ENCODE peak calls at places on chromosomes 12 and 14, in four cellular contexts. B is GM12878, X is HepG2, F is H1. T is an unnamed sample.

GRCh38 chr14:26808407-26808806 is 210.6 kb upstream of the NOVA1 start:
- DNase-seq in B (no peak), X (no peak), F (no peak), T (no peak)

GRCh38 chr12:110577717-110578521 is 5.2 kb downstream of the PPTC7 start:
- DNase-seq in B (peak; percentile 84), X (no peak), F (no peak), T (no peak)

GRCh38 chr14:91961297-91962220 is 14.1 kb upstream of the FBLN5 start:
- DNase-seq in B (no peak), X (no peak), F (no peak), T (no peak)

GRCh38 chr12:12456637-12457036 is 99.8 kb downstream of the BORCS5 start:
- DNase-seq in B (no peak), X (no peak), F (no peak), T (no peak)

GRCh38 chr12:87155616-87156015 is 873.6 kb downstream of the C12orf50 start:
- DNase-seq in B (no peak), X (no peak), F (no peak), T (no peak)

GRCh38 chr14:30005114-30005698 is 77.6 kb upstream of the PRKD1 start:
- DNase-seq in B (no peak), X (peak; percentile 62), F (no peak), T (peak; percentile 18)

GRCh38 chr14:45526715-45527549 is 273.9 kb upstream of the MIS18BP1 start:
- DNase-seq in B (peak; percentile 1), X (peak; percentile 63), F (peak; percentile 73), T (peak; percentile 48)

GRCh38 chr14:22824711-22825359 is 4.9 kb upstream of the MRPL52 start:
- DNase-seq in B (no peak), X (peak; percentile 85), F (no peak), T (no peak)

GRCh38 chr12:32558941-32559340 is 120.2 kb upstream of the DNM1L start:
- DNase-seq in B (peak; percentile 66), X (no peak), F (no peak), T (no peak)

GRCh38 chr12:38544357-38545066 is 227.9 kb downstream of the ALG10B start:
- DNase-seq in B (no peak), X (no peak), F (peak; percentile 58), T (peak; percentile 35)

GRCh38 chr14:74038015-74038859 is 19.1 kb downstream of the BBOF1 start:
- DNase-seq in B (no peak), X (peak; percentile 67), F (no peak), T (peak; percentile 8)

GRCh38 chr12:108821407-108822397 is 35.7 kb downstream of the SSH1 start:
- DNase-seq in B (no peak), X (no peak), F (no peak), T (no peak)

GRCh38 chr12:31322651-31323248 is 3.2 kb downstream of the SINHCAF start:
- DNase-seq in B (no peak), X (no peak), F (peak; percentile 17), T (peak; percentile 50)

GRCh38 chr12:130709151-130710000 is 6.7 kb downstream of the RIMBP2 start:
- DNase-seq in B (no peak), X (no peak), F (peak; percentile 44), T (no peak)

GRCh38 chr14:50399251-50400032 is 2.8 kb upstream of the CDKL1 start:
- DNase-seq in B (no peak), X (no peak), F (no peak), T (no peak)

GRCh38 chr12:113097716-113098427 is 37.7 kb downstream of the RASAL1 start:
- DNase-seq in B (no peak), X (no peak), F (peak; percentile 73), T (no peak)

GRCh38 chr14:76227450-76228050 is 75.8 kb downstream of the GPATCH2L start:
- DNase-seq in B (no peak), X (no peak), F (no peak), T (no peak)

GRCh38 chr14:58141893-58142292 is 10.1 kb downstream of the ARMH4 start:
- DNase-seq in B (no peak), X (no peak), F (no peak), T (no peak)

GRCh38 chr14:84282618-84283017 is 1247.3 kb upstream of the FLRT2 start:
- DNase-seq in B (no peak), X (no peak), F (no peak), T (no peak)
- H3K4me3 ChIP-seq in B (no peak overlapping the region), X (no peak overlapping the region), F (no peak overlapping the region), T (no peak overlapping the region)

GRCh38 chr12:34343766-34344165 is 321.5 kb downstream of the ALG10 start:
- DNase-seq in B (no peak), X (no peak), F (no peak), T (no peak)
- H3K9me3 ChIP-seq in B (no peaks in the 10 kb centered on the region), X (no peaks in the 10 kb centered on the region), F (peaks cover 40% of the 10 kb centered on the region), T (no peaks in the 10 kb centered on the region)

DNA sequence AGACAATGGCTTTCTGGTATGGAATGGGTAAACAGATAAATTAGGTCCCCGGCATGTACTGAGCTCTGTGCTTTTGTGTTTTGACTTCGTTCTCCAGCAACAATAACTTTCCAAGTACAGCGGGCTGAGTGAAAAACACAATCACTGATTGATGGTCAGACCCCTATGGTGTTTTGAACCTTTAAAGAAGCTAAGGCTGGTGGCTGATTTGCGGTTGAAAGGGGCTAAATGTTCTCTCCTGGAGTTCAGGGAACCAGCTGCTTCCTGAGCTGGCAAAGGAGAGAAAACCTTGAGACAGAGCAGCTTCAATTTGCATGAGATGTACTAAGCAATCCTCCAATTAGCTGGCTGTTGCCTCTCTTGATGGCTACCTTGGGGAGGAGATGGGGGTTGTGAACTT is 546.7 kb upstream of the SEL1L start:
- DNase-seq in B (no peak), X (no peak), F (peak; percentile 48), T (peak; percentile 79)
- TF ChIP-seq SUZ12 in B (no peak), X (no peak), F (no peak), T (no peak)

GRCh38 chr14:103819503-103820307 is 27.7 kb downstream of the PPP1R13B start:
- DNase-seq in B (no peak), X (peak; percentile 63), F (peak; percentile 52), T (peak; percentile 32)
- H3K4me3 ChIP-seq in B (peak overlapping the region; percentile 43), X (peak overlapping the region; percentile 8), F (no peak overlapping the region), T (no peak overlapping the region)

GRCh38 chr12:114407034-114407420 is 1.1 kb upstream of the TBX5 start:
- DNase-seq in B (no peak), X (no peak), F (no peak), T (no peak)

GRCh38 chr12:114406326-114407033 is 536 bp upstream of the TBX5 start:
- DNase-seq in B (no peak), X (no peak), F (no peak), T (no peak)

GRCh38 chr12:114404451-114405198 is 1.3 kb downstream of the TBX5 start:
- DNase-seq in B (no peak), X (no peak), F (no peak), T (no peak)

GRCh38 chr12:114405199-114405448 is 820 bp downstream of the TBX5 start:
- DNase-seq in B (no peak), X (no peak), F (no peak), T (no peak)

GRCh38 chr12:114405449-114406271 is at the start of gene TBX5:
- DNase-seq in B (no peak), X (no peak), F (no peak), T (no peak)
- H3K9me3 ChIP-seq in B (no peaks in the 10 kb centered on the region), X (no peaks in the 10 kb centered on the region), F (no peaks in the 10 kb centered on the region), T (no peaks in the 10 kb centered on the region)

DNA sequence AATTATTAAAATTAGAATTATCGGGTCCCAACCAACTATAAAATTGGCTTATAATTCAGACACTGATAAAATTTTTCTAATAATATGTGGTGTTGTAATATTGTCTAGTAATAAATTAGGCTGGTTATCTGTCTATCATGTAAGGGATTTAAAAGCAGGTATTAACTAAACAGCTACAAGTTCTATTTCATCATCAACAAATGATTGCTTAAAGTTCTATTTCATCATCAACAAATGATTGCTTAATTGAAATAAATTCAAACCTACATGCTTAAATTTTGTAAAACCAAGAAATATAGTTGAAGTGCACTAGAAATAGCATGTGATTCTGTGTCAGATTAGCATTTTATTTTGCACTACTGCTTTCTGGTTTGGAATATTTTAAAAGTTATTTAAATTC is 34.1 kb downstream of the SLCO1A2 start:
- DNase-seq in B (no peak), X (no peak), F (no peak), T (no peak)
- TF ChIP-seq SUZ12 in B (no peak), X (no peak), F (no peak), T (no peak)

GRCh38 chr12:52035926-52036325 is 15.3 kb upstream of the NR4A1 start:
- DNase-seq in B (no peak), X (no peak), F (no peak), T (no peak)

GRCh38 chr12:52033506-52034258 is 17.6 kb upstream of the NR4A1 start:
- DNase-seq in B (no peak), X (no peak), F (no peak), T (no peak)

GRCh38 chr12:52029686-52030085 is 21.6 kb upstream of the NR4A1 start:
- DNase-seq in B (no peak), X (no peak), F (peak; percentile 71), T (peak; percentile 76)

GRCh38 chr12:52032797-52033505 is 18.3 kb upstream of the NR4A1 start:
- DNase-seq in B (peak; percentile 55), X (peak; percentile 90), F (peak; percentile 90), T (peak; percentile 94)

DNA sequence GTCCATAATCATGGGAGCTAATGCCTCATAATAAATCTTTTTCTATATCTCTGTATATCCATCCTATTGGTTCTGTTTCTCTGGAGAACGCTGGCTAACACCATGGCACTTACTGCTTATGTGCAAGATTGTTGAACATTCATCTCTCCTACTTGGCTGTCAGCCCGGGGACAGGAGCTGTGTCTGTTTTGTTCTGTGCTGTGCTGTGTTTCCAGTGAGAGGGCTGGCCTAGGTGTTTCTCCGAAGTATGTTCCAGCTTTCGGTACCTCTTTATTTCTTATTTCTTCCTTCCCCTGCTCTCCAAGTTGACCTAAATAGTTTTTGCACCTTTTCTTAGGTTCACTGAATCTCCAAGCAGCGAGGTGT is 18.8 kb upstream of the NR4A1 start:
- DNase-seq in B (no peak), X (no peak), F (no peak), T (no peak)
- H3K4me3 ChIP-seq in B (no peak overlapping the region), X (peak overlapping the region; percentile 34), F (peak overlapping the region; percentile 26), T (no peak overlapping the region)